ENCODE peak calls at places on chromosome 22, in eight cellular contexts. One of them, this sample, is unnamed.

GRCh38 chr22:37126882-37127281 is 17.4 kb upstream of the TMPRSS6 start:
- DNase-seq in heart left ventricle: no peak
- DNase-seq in AG04450: no peak
- DNase-seq in body of pancreas: no peak
- DNase-seq in mucosa of descending colon: peak
- DNase-seq in tibial artery: no peak
- DNase-seq in GM23338: peak
- DNase-seq in coronary artery: no peak
- DNase-seq in this sample: no peak

GRCh38 chr22:23256138-23256932 is 76.0 kb downstream of the BCR start:
- DNase-seq in coronary artery: no peak
- DNase-seq in tibial artery: no peak
- DNase-seq in heart left ventricle: no peak
- DNase-seq in body of pancreas: no peak
- DNase-seq in mucosa of descending colon: no peak
- DNase-seq in AG04450: no peak
- DNase-seq in GM23338: no peak
- DNase-seq in this sample: no peak

GRCh38 chr22:40728731-40729189 is 49.5 kb downstream of the MCHR1 start:
- DNase-seq in coronary artery: no peak
- DNase-seq in AG04450: no peak
- DNase-seq in mucosa of descending colon: peak
- DNase-seq in tibial artery: no peak
- DNase-seq in GM23338: no peak
- DNase-seq in heart left ventricle: no peak
- DNase-seq in body of pancreas: no peak
- DNase-seq in this sample: no peak

GRCh38 chr22:36201630-36202312 is at the start of gene APOL4:
- DNase-seq in body of pancreas: peak
- DNase-seq in tibial artery: peak
- DNase-seq in heart left ventricle: peak
- DNase-seq in mucosa of descending colon: peak
- DNase-seq in GM23338: no peak
- DNase-seq in coronary artery: no peak
- DNase-seq in AG04450: no peak
- DNase-seq in this sample: no peak

GRCh38 chr22:26610072-26610958 is 7.5 kb downstream of the CRYBB1 start:
- DNase-seq in AG04450: peak
- DNase-seq in coronary artery: no peak
- DNase-seq in GM23338: no peak
- DNase-seq in heart left ventricle: peak
- DNase-seq in tibial artery: peak
- DNase-seq in mucosa of descending colon: peak
- DNase-seq in body of pancreas: peak
- DNase-seq in this sample: no peak

GRCh38 chr22:17945156-17945850 is 79.1 kb downstream of the MICAL3 start:
- DNase-seq in coronary artery: no peak
- DNase-seq in tibial artery: no peak
- DNase-seq in body of pancreas: peak
- DNase-seq in heart left ventricle: no peak
- DNase-seq in GM23338: no peak
- DNase-seq in AG04450: no peak
- DNase-seq in mucosa of descending colon: no peak
- DNase-seq in this sample: no peak

GRCh38 chr22:43424865-43425630 is 13.2 kb downstream of the MPPED1 start:
- DNase-seq in tibial artery: no peak
- DNase-seq in mucosa of descending colon: no peak
- DNase-seq in heart left ventricle: no peak
- DNase-seq in coronary artery: no peak
- DNase-seq in AG04450: no peak
- DNase-seq in GM23338: no peak
- DNase-seq in body of pancreas: no peak
- DNase-seq in this sample: no peak

GRCh38 chr22:37052386-37053309 is 1.1 kb downstream of the KCTD17 start:
- DNase-seq in tibial artery: no peak
- DNase-seq in mucosa of descending colon: no peak
- DNase-seq in heart left ventricle: no peak
- DNase-seq in coronary artery: no peak
- DNase-seq in GM23338: no peak
- DNase-seq in AG04450: no peak
- DNase-seq in body of pancreas: no peak
- DNase-seq in this sample: no peak

GRCh38 chr22:37313376-37314314 is 31.3 kb downstream of the CYTH4 start:
- DNase-seq in heart left ventricle: no peak
- DNase-seq in GM23338: no peak
- DNase-seq in AG04450: no peak
- DNase-seq in mucosa of descending colon: no peak
- DNase-seq in coronary artery: no peak
- DNase-seq in tibial artery: no peak
- DNase-seq in body of pancreas: no peak
- DNase-seq in this sample: no peak

GRCh38 chr22:30948930-30949342 is 19.6 kb downstream of the MORC2 start:
- DNase-seq in AG04450: no peak
- DNase-seq in mucosa of descending colon: no peak
- DNase-seq in tibial artery: no peak
- DNase-seq in coronary artery: no peak
- DNase-seq in body of pancreas: no peak
- DNase-seq in GM23338: peak
- DNase-seq in heart left ventricle: no peak
- DNase-seq in this sample: no peak

GRCh38 chr22:23393721-23394320 is 186.3 kb downstream of the IGLL1 start:
- DNase-seq in AG04450: no peak
- DNase-seq in mucosa of descending colon: no peak
- DNase-seq in body of pancreas: no peak
- DNase-seq in coronary artery: no peak
- DNase-seq in heart left ventricle: no peak
- DNase-seq in tibial artery: peak
- DNase-seq in GM23338: no peak
- DNase-seq in this sample: no peak

GRCh38 chr22:34943830-34944229 is 122.1 kb upstream of the ISX start:
- DNase-seq in coronary artery: no peak
- DNase-seq in heart left ventricle: no peak
- DNase-seq in mucosa of descending colon: peak
- DNase-seq in tibial artery: no peak
- DNase-seq in AG04450: no peak
- DNase-seq in body of pancreas: no peak
- DNase-seq in GM23338: peak
- DNase-seq in this sample: no peak
- TF ChIP-seq CTCF in coronary artery: no peak
- TF ChIP-seq CTCF in heart left ventricle: no peak
- TF ChIP-seq CTCF in mucosa of descending colon: no peak
- TF ChIP-seq CTCF in tibial artery: no peak
- TF ChIP-seq CTCF in AG04450: no peak
- TF ChIP-seq CTCF in body of pancreas: no peak
- TF ChIP-seq CTCF in GM23338: peak
- TF ChIP-seq CTCF in this sample: no peak

GRCh38 chr22:22176929-22177616 is 67.5 kb upstream of the VPREB1 start:
- DNase-seq in mucosa of descending colon: no peak
- DNase-seq in heart left ventricle: no peak
- DNase-seq in body of pancreas: no peak
- DNase-seq in tibial artery: no peak
- DNase-seq in coronary artery: peak
- DNase-seq in GM23338: no peak
- DNase-seq in AG04450: no peak
- DNase-seq in this sample: no peak
- TF ChIP-seq CTCF in mucosa of descending colon: no peak
- TF ChIP-seq CTCF in heart left ventricle: no peak
- TF ChIP-seq CTCF in body of pancreas: no peak
- TF ChIP-seq CTCF in tibial artery: no peak
- TF ChIP-seq CTCF in coronary artery: no peak
- TF ChIP-seq CTCF in GM23338: no peak
- TF ChIP-seq CTCF in AG04450: no peak
- TF ChIP-seq CTCF in this sample: no peak

GRCh38 chr22:19719488-19720021 is 3.8 kb upstream of the GP1BB start:
- DNase-seq in GM23338: no peak
- DNase-seq in coronary artery: no peak
- DNase-seq in AG04450: no peak
- DNase-seq in body of pancreas: no peak
- DNase-seq in mucosa of descending colon: no peak
- DNase-seq in heart left ventricle: no peak
- DNase-seq in tibial artery: no peak
- DNase-seq in this sample: no peak
- TF ChIP-seq CTCF in GM23338: no peak
- TF ChIP-seq CTCF in coronary artery: no peak
- TF ChIP-seq CTCF in AG04450: no peak
- TF ChIP-seq CTCF in body of pancreas: no peak
- TF ChIP-seq CTCF in mucosa of descending colon: no peak
- TF ChIP-seq CTCF in heart left ventricle: no peak
- TF ChIP-seq CTCF in tibial artery: no peak
- TF ChIP-seq CTCF in this sample: no peak

GRCh38 chr22:42190274-42190673 is 59.7 kb upstream of the CYP2D6 start:
- DNase-seq in mucosa of descending colon: no peak
- DNase-seq in GM23338: no peak
- DNase-seq in AG04450: no peak
- DNase-seq in heart left ventricle: no peak
- DNase-seq in tibial artery: no peak
- DNase-seq in coronary artery: no peak
- DNase-seq in body of pancreas: no peak
- DNase-seq in this sample: no peak

GRCh38 chr22:42189761-42190160 is 59.2 kb upstream of the CYP2D6 start:
- DNase-seq in coronary artery: no peak
- DNase-seq in heart left ventricle: no peak
- DNase-seq in mucosa of descending colon: no peak
- DNase-seq in body of pancreas: no peak
- DNase-seq in tibial artery: no peak
- DNase-seq in AG04450: no peak
- DNase-seq in GM23338: no peak
- DNase-seq in this sample: no peak

GRCh38 chr22:42194104-42194851 is 63.7 kb upstream of the CYP2D6 start:
- DNase-seq in coronary artery: no peak
- DNase-seq in GM23338: no peak
- DNase-seq in AG04450: no peak
- DNase-seq in tibial artery: no peak
- DNase-seq in body of pancreas: no peak
- DNase-seq in heart left ventricle: no peak
- DNase-seq in mucosa of descending colon: no peak
- DNase-seq in this sample: no peak

GRCh38 chr22:42194953-42195352 is 64.3 kb upstream of the CYP2D6 start:
- DNase-seq in body of pancreas: no peak
- DNase-seq in mucosa of descending colon: no peak
- DNase-seq in heart left ventricle: no peak
- DNase-seq in GM23338: no peak
- DNase-seq in AG04450: no peak
- DNase-seq in tibial artery: no peak
- DNase-seq in coronary artery: no peak
- DNase-seq in this sample: no peak

GRCh38 chr22:42192547-42192946 is 61.9 kb upstream of the CYP2D6 start:
- DNase-seq in AG04450: no peak
- DNase-seq in coronary artery: no peak
- DNase-seq in body of pancreas: no peak
- DNase-seq in tibial artery: no peak
- DNase-seq in mucosa of descending colon: no peak
- DNase-seq in heart left ventricle: no peak
- DNase-seq in GM23338: no peak
- DNase-seq in this sample: no peak
- TF ChIP-seq CTCF in AG04450: no peak
- TF ChIP-seq CTCF in coronary artery: no peak
- TF ChIP-seq CTCF in body of pancreas: no peak
- TF ChIP-seq CTCF in tibial artery: no peak
- TF ChIP-seq CTCF in mucosa of descending colon: no peak
- TF ChIP-seq CTCF in heart left ventricle: no peak
- TF ChIP-seq CTCF in GM23338: no peak
- TF ChIP-seq CTCF in this sample: no peak

GRCh38 chr22:28112130-28112529 is 193.1 kb upstream of the PITPNB start:
- DNase-seq in heart left ventricle: no peak
- DNase-seq in coronary artery: no peak
- DNase-seq in tibial artery: no peak
- DNase-seq in AG04450: no peak
- DNase-seq in GM23338: no peak
- DNase-seq in mucosa of descending colon: no peak
- DNase-seq in body of pancreas: no peak
- DNase-seq in this sample: no peak

GRCh38 chr22:28111501-28111900 is 192.4 kb upstream of the PITPNB start:
- DNase-seq in AG04450: no peak
- DNase-seq in mucosa of descending colon: no peak
- DNase-seq in heart left ventricle: no peak
- DNase-seq in GM23338: no peak
- DNase-seq in body of pancreas: no peak
- DNase-seq in tibial artery: no peak
- DNase-seq in coronary artery: no peak
- DNase-seq in this sample: no peak

GRCh38 chr22:28116261-28116673 is 197.2 kb upstream of the PITPNB start:
- DNase-seq in AG04450: peak
- DNase-seq in tibial artery: peak
- DNase-seq in GM23338: peak
- DNase-seq in coronary artery: no peak
- DNase-seq in mucosa of descending colon: no peak
- DNase-seq in heart left ventricle: peak
- DNase-seq in body of pancreas: peak
- DNase-seq in this sample: no peak

GRCh38 chr22:28115426-28115825 is 196.4 kb upstream of the PITPNB start:
- DNase-seq in GM23338: no peak
- DNase-seq in body of pancreas: no peak
- DNase-seq in AG04450: no peak
- DNase-seq in mucosa of descending colon: no peak
- DNase-seq in tibial artery: no peak
- DNase-seq in heart left ventricle: no peak
- DNase-seq in coronary artery: no peak
- DNase-seq in this sample: no peak

DNA sequence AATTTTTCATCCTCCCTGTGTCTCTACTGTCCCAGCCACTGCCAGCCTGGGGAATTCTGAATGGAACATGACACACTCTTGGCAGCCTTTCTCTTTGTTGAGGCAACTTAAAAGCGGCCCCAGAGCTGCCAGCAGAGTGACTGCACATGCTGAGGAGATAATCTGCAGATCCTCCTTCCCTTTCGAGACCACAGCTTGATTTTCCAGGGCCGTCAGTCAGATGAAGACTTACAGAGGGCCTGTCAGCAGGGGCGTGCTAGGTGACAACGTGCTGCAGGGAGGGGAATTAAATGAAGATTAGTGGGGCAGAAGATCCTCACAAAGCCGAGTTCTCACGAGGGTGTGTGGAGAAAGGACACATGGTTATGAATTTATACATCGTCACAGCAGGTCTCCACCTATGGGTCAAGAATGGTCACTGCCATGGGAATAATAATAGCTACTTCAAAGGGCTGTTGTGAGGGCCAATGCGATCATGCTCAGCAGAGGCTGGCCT is 193.5 kb upstream of the PITPNB start:
- DNase-seq in mucosa of descending colon: peak
- DNase-seq in GM23338: peak
- DNase-seq in tibial artery: peak
- DNase-seq in heart left ventricle: peak
- DNase-seq in body of pancreas: peak
- DNase-seq in AG04450: no peak
- DNase-seq in coronary artery: no peak
- DNase-seq in this sample: no peak
- TF ChIP-seq CTCF in mucosa of descending colon: peak
- TF ChIP-seq CTCF in GM23338: peak
- TF ChIP-seq CTCF in tibial artery: peak
- TF ChIP-seq CTCF in heart left ventricle: peak
- TF ChIP-seq CTCF in body of pancreas: peak
- TF ChIP-seq CTCF in AG04450: peak
- TF ChIP-seq CTCF in coronary artery: no peak
- TF ChIP-seq CTCF in this sample: peak